ENCODE peak calls at places on chromosomes 3 and 15, in five cellular contexts. S, P, E, A and K are unnamed samples.

GRCh38 chr3:32440481-32441350 is 49.1 kb downstream of the CMTM7 start:
- DNase-seq in A (peak; percentile 18), E (no peak), S (peak; percentile 25), P (no peak), K (no peak)

GRCh38 chr15:96285306-96285705 is 45.2 kb upstream of the NR2F2 start:
- DNase-seq in A (no peak), P (no peak), E (no peak), S (peak; percentile 53), K (no peak)

GRCh38 chr15:94416829-94417228 is 185.5 kb downstream of the MCTP2 start:
- DNase-seq in A (no peak), S (no peak), P (no peak), E (no peak), K (no peak)

GRCh38 chr3:197926418-197926817 is 23.6 kb upstream of the RPL35A start:
- DNase-seq in S (no peak), E (no peak), A (no peak), P (no peak), K (no peak)

GRCh38 chr3:158794936-158795518 is 6.8 kb upstream of the MFSD1 start:
- DNase-seq in A (no peak), S (peak; percentile 54), P (no peak), E (no peak), K (no peak)

GRCh38 chr3:177448987-177449975 is 252.0 kb upstream of the TBL1XR1 start:
- DNase-seq in E (no peak), P (no peak), A (peak; percentile 73), S (no peak), K (no peak)

GRCh38 chr3:188241072-188241471 is 87.1 kb downstream of the LPP start:
- DNase-seq in S (peak; percentile 22), A (no peak), E (no peak), P (no peak), K (peak; percentile 18)

GRCh38 chr3:177357352-177358084 is 160.2 kb upstream of the TBL1XR1 start:
- DNase-seq in A (no peak), S (peak; percentile 77), E (no peak), P (no peak), K (no peak)

GRCh38 chr15:60477991-60478632 is 830 bp downstream of the ICE2 start:
- DNase-seq in S (peak; percentile 30), A (no peak), P (no peak), E (no peak), K (no peak)

GRCh38 chr3:115071611-115072010 is 75.5 kb downstream of the ZBTB20 start:
- DNase-seq in E (no peak), S (peak; percentile 17), P (no peak), A (no peak), K (no peak)

GRCh38 chr15:56242576-56243116 is 1.0 kb downstream of the RFX7 start:
- DNase-seq in A (no peak), S (no peak), E (no peak), P (no peak), K (no peak)

GRCh38 chr3:43338295-43338694 is 52.0 kb downstream of the SNRK start:
- DNase-seq in A (no peak), P (no peak), S (no peak), E (no peak), K (no peak)

GRCh38 chr3:30113906-30114305 is 492.5 kb upstream of the TGFBR2 start:
- DNase-seq in E (no peak), P (no peak), S (no peak), A (no peak), K (no peak)

GRCh38 chr3:46504780-46505179 is 7.0 kb downstream of the RTP3 start:
- DNase-seq in E (peak; percentile 46), A (no peak), P (no peak), S (no peak), K (no peak)

GRCh38 chr3:9211155-9211950 is 38.1 kb downstream of the SRGAP3 start:
- DNase-seq in S (peak; percentile 13), E (no peak), A (no peak), P (no peak), K (no peak)

GRCh38 chr3:100640633-100641032 is 31.2 kb downstream of the ADGRG7 start:
- DNase-seq in P (no peak), S (no peak), E (no peak), A (no peak), K (no peak)

GRCh38 chr3:27360113-27361078 is 8.8 kb downstream of the NEK10 start:
- DNase-seq in E (no peak), S (no peak), P (no peak), A (no peak), K (no peak)

GRCh38 chr3:189914799-189915198 is 205.9 kb downstream of the P3H2 start:
- DNase-seq in A (no peak), S (peak; percentile 86), P (no peak), E (no peak), K (no peak)

GRCh38 chr15:83871808-83872559 is 218.1 kb downstream of the ADAMTSL3 start:
- DNase-seq in E (no peak), A (no peak), P (no peak), S (no peak), K (no peak)

GRCh38 chr3:79517766-79518413 is 249.9 kb downstream of the ROBO1 start:
- DNase-seq in E (no peak), A (no peak), P (no peak), S (peak; percentile 26), K (no peak)

GRCh38 chr3:13014755-13015285 is 58.4 kb downstream of the IQSEC1 start:
- DNase-seq in E (no peak), P (no peak), S (no peak), A (no peak), K (no peak)

GRCh38 chr15:25989327-25989726 is 126.2 kb upstream of the ATP10A start:
- DNase-seq in A (no peak), P (no peak), S (no peak), E (no peak), K (no peak)

GRCh38 chr3:12946661-12947316 is 105.4 kb upstream of the RPL32 start:
- DNase-seq in A (no peak), P (no peak), S (peak; percentile 29), E (no peak), K (no peak)

GRCh38 chr3:197329382-197329781 is 31.0 kb upstream of the DLG1 start:
- DNase-seq in A (no peak), E (no peak), P (no peak), S (no peak), K (no peak)

GRCh38 chr3:111070772-111071256 is 802 bp upstream of the NECTIN3 start:
- DNase-seq in P (no peak), S (peak; percentile 76), E (peak; percentile 20), A (peak; percentile 49), K (peak; percentile 69)

GRCh38 chr3:116939091-116939490 is 229.5 kb downstream of the TUSC7 start:
- DNase-seq in S (no peak), E (no peak), A (no peak), P (no peak), K (no peak)

GRCh38 chr3:169822091-169822490 is 9.4 kb upstream of the LRRC34 start:
- DNase-seq in A (no peak), E (no peak), P (no peak), S (no peak), K (no peak)

GRCh38 chr15:71093089-71094024 is 21.9 kb upstream of the THSD4 start:
- DNase-seq in E (no peak), P (no peak), A (peak; percentile 83), S (peak; percentile 87), K (peak; percentile 50)

GRCh38 chr15:60423540-60423939 is 25.8 kb upstream of the ANXA2 start:
- DNase-seq in E (no peak), P (no peak), A (peak; percentile 57), S (peak; percentile 94), K (peak; percentile 30)

GRCh38 chr3:126551066-126551838 is 7.5 kb downstream of the C3orf22 start:
- DNase-seq in E (no peak), S (no peak), P (no peak), A (peak; percentile 13), K (peak; percentile 6)

GRCh38 chr15:88243895-88244787 is 12.4 kb downstream of the NTRK3 start:
- DNase-seq in E (no peak), P (no peak), S (peak; percentile 15), A (no peak), K (no peak)

GRCh38 chr3:171850324-171850697 is 7.2 kb downstream of the TMEM212 start:
- DNase-seq in S (no peak), E (no peak), A (no peak), P (no peak), K (no peak)